ENCODE peak calls at places on chromosomes 3 and 15, in five cellular contexts. One of them, this sample, is unnamed.

GRCh38 chr3:160369784-160370183 is 29.2 kb downstream of the IFT80 start:
- DNase-seq in MCF 10A: no peak
- DNase-seq in psoas muscle: no peak
- DNase-seq in fibroblast of lung: peak
- DNase-seq in NCI-H1105: no peak
- DNase-seq in this sample: no peak

GRCh38 chr15:75031773-75032302 is 8.4 kb downstream of the PPCDC start:
- DNase-seq in MCF 10A: no peak
- DNase-seq in psoas muscle: no peak
- DNase-seq in fibroblast of lung: no peak
- DNase-seq in NCI-H1105: no peak
- DNase-seq in this sample: no peak

GRCh38 chr15:60526127-60526616 is 47.2 kb upstream of the ICE2 start:
- DNase-seq in MCF 10A: peak
- DNase-seq in psoas muscle: peak
- DNase-seq in fibroblast of lung: no peak
- DNase-seq in NCI-H1105: peak
- DNase-seq in this sample: no peak

GRCh38 chr3:150385296-150386242 is 22.5 kb upstream of the TSC22D2 start:
- DNase-seq in MCF 10A: no peak
- DNase-seq in psoas muscle: no peak
- DNase-seq in fibroblast of lung: no peak
- DNase-seq in NCI-H1105: no peak
- DNase-seq in this sample: no peak

GRCh38 chr3:193483988-193484539 is 70.6 kb downstream of the ATP13A4 start:
- DNase-seq in MCF 10A: no peak
- DNase-seq in psoas muscle: no peak
- DNase-seq in fibroblast of lung: peak
- DNase-seq in NCI-H1105: no peak
- DNase-seq in this sample: no peak

GRCh38 chr3:28844688-28845324 is 436.1 kb upstream of the RBMS3 start:
- DNase-seq in MCF 10A: no peak
- DNase-seq in psoas muscle: no peak
- DNase-seq in fibroblast of lung: no peak
- DNase-seq in NCI-H1105: no peak
- DNase-seq in this sample: no peak

GRCh38 chr15:68618339-68619302 is 39.8 kb downstream of the CORO2B start:
- DNase-seq in MCF 10A: no peak
- DNase-seq in psoas muscle: no peak
- DNase-seq in fibroblast of lung: peak
- DNase-seq in NCI-H1105: no peak
- DNase-seq in this sample: no peak

GRCh38 chr3:170745211-170745718 is 124.7 kb downstream of the RPL22L1 start:
- DNase-seq in MCF 10A: peak
- DNase-seq in psoas muscle: no peak
- DNase-seq in fibroblast of lung: peak
- DNase-seq in NCI-H1105: no peak
- DNase-seq in this sample: no peak

GRCh38 chr3:62873672-62874397 is 1.4 kb downstream of the CADPS start:
- DNase-seq in MCF 10A: no peak
- DNase-seq in psoas muscle: no peak
- DNase-seq in fibroblast of lung: peak
- DNase-seq in NCI-H1105: peak
- DNase-seq in this sample: peak

GRCh38 chr3:172289583-172289982 is 158.7 kb downstream of the GHSR start:
- DNase-seq in MCF 10A: no peak
- DNase-seq in psoas muscle: no peak
- DNase-seq in fibroblast of lung: no peak
- DNase-seq in NCI-H1105: no peak
- DNase-seq in this sample: no peak

GRCh38 chr3:54632834-54633233 is 295.0 kb downstream of the LRTM1 start:
- DNase-seq in MCF 10A: no peak
- DNase-seq in psoas muscle: no peak
- DNase-seq in fibroblast of lung: no peak
- DNase-seq in NCI-H1105: no peak
- DNase-seq in this sample: no peak